ENCODE peak calls at places on chromosomes 12 and 14, in nine cellular contexts. Z is nephron progenitor cell; O is 8988T; H is EH; Q is HFF-Myc; V is Calu3; T is stimulated activated CD4-positive, alpha-beta T cell treated with anti-CD3 and anti-CD28 coated beads, Interleukin-1b, Interleukin-23, amount 100 ng/mL, for 4 hours; C is GM18507; D is SJSA1. E is an unnamed sample.

GRCh38 chr14:50974118-50974517 is 29.8 kb upstream of the PYGL start:
- DNase-seq in C (no peak), O (no peak), V (no peak), D (no peak), Z (no peak), Q (no peak), H (no peak), T (no peak), E (no peak)

GRCh38 chr12:85155791-85156190 is 119.6 kb downstream of the LRRIQ1 start:
- DNase-seq in T (no peak), Z (no peak), C (no peak), D (no peak), Q (no peak), H (peak), V (peak), O (no peak), E (no peak)

GRCh38 chr14:101454229-101454628 is 107.1 kb upstream of the DIO3 start:
- DNase-seq in H (no peak), O (peak), V (no peak), D (peak), Z (no peak), Q (no peak), T (no peak), C (no peak), E (no peak)

GRCh38 chr12:22088886-22089285 is 42.9 kb downstream of the CMAS start:
- DNase-seq in T (no peak), C (no peak), O (no peak), D (no peak), Z (no peak), Q (no peak), H (no peak), V (no peak), E (no peak)

GRCh38 chr12:32548691-32549412 is 130.2 kb upstream of the DNM1L start:
- DNase-seq in T (no peak), C (no peak), D (no peak), V (no peak), O (no peak), H (peak), Q (peak), Z (no peak), E (peak)

GRCh38 chr12:58593557-58594304 is 326.6 kb downstream of the LRIG3 start:
- DNase-seq in Q (no peak), T (no peak), H (no peak), V (no peak), D (no peak), C (no peak), Z (no peak), O (no peak), E (no peak)

GRCh38 chr12:6201199-6201608 is 1.0 kb downstream of the CD9 start:
- DNase-seq in T (no peak), O (peak), H (no peak), Z (no peak), V (peak), D (no peak), C (no peak), Q (no peak), E (peak)

GRCh38 chr12:42961395-42961794 is 371.8 kb upstream of the PRICKLE1 start:
- DNase-seq in D (peak), C (no peak), T (no peak), Z (no peak), H (peak), V (peak), O (no peak), Q (no peak), E (no peak)

GRCh38 chr12:48882972-48883304 is 17.3 kb upstream of the RND1 start:
- DNase-seq in V (no peak), H (no peak), T (no peak), D (no peak), C (no peak), Z (no peak), Q (no peak), O (no peak), E (no peak)

GRCh38 chr12:104352106-104352713 is 48.7 kb downstream of the EID3 start:
- DNase-seq in D (peak), O (no peak), C (no peak), Q (no peak), Z (no peak), H (peak), T (no peak), V (no peak), E (no peak)

GRCh38 chr14:57749267-57749666 is 116.6 kb downstream of the SLC35F4 start:
- DNase-seq in C (no peak), H (peak), Z (no peak), T (no peak), O (no peak), Q (no peak), D (no peak), V (no peak), E (peak)

GRCh38 chr14:33163109-33163508 is 224.4 kb downstream of the NPAS3 start:
- DNase-seq in Z (no peak), V (no peak), D (no peak), H (no peak), T (no peak), Q (no peak), C (no peak), O (no peak), E (no peak)

GRCh38 chr12:110741371-110741770 is 1.3 kb downstream of the PPP1CC start:
- DNase-seq in T (no peak), H (peak), D (no peak), O (no peak), Z (no peak), Q (no peak), V (no peak), C (no peak), E (no peak)

GRCh38 chr12:126483145-126484068 is 1418.2 kb downstream of the AACS start:
- DNase-seq in H (peak), Z (no peak), Q (no peak), D (no peak), V (no peak), C (no peak), O (no peak), T (no peak), E (no peak)

GRCh38 chr14:92783813-92784431 is 10.2 kb upstream of the GOLGA5 start:
- DNase-seq in V (peak), T (no peak), Z (no peak), H (peak), Q (peak), C (no peak), D (no peak), O (peak), E (peak)

GRCh38 chr12:112664569-112664968 is 127.0 kb upstream of the RPH3A start:
- DNase-seq in H (peak), V (peak), D (no peak), C (no peak), Q (no peak), O (no peak), Z (peak), T (no peak), E (no peak)

GRCh38 chr12:108254030-108254429 is 85.1 kb downstream of the CMKLR1 start:
- DNase-seq in H (no peak), D (no peak), Q (no peak), Z (no peak), C (no peak), T (no peak), O (no peak), V (no peak), E (no peak)

GRCh38 chr14:69270795-69271708 is 11.1 kb downstream of the GALNT16 start:
- DNase-seq in D (no peak), T (no peak), H (peak), Q (no peak), O (no peak), Z (no peak), V (no peak), C (no peak), E (no peak)

GRCh38 chr14:55188686-55189295 is 2.6 kb downstream of the DLGAP5 start:
- DNase-seq in Z (no peak), V (no peak), D (no peak), Q (no peak), O (no peak), C (no peak), T (no peak), H (peak), E (no peak)

GRCh38 chr12:67562513-67563287 is 85.8 kb upstream of the DYRK2 start:
- DNase-seq in Z (no peak), Q (no peak), V (no peak), T (no peak), H (no peak), C (no peak), D (no peak), O (no peak), E (no peak)

GRCh38 chr12:29314421-29314820 is 66.6 kb downstream of the ERGIC2 start:
- DNase-seq in V (no peak), T (no peak), Q (no peak), Z (no peak), D (no peak), H (no peak), C (no peak), O (no peak), E (no peak)

GRCh38 chr12:34599530-34600513 is 577.5 kb downstream of the ALG10 start:
- DNase-seq in H (no peak), Z (no peak), V (no peak), O (no peak), C (no peak), D (no peak), T (no peak), Q (no peak), E (no peak)

GRCh38 chr14:26808407-26808806 is 210.6 kb upstream of the NOVA1 start:
- DNase-seq in H (no peak), O (no peak), D (no peak), Q (no peak), C (no peak), T (no peak), V (no peak), Z (no peak), E (no peak)

GRCh38 chr14:20836668-20837338 is 34.2 kb upstream of the RNASE1 start:
- DNase-seq in O (peak), Z (no peak), C (no peak), V (peak), T (no peak), Q (no peak), H (peak), D (no peak), E (peak)

GRCh38 chr12:117111386-117112267 is 12.4 kb upstream of the TESC start:
- DNase-seq in Q (no peak), H (no peak), T (no peak), Z (peak), D (no peak), C (no peak), V (no peak), O (no peak), E (peak)

GRCh38 chr14:72024043-72024407 is 91.8 kb downstream of the RGS6 start:
- DNase-seq in D (no peak), V (peak), Z (peak), H (peak), O (no peak), T (peak), Q (no peak), C (no peak), E (peak)

GRCh38 chr14:30034049-30034635 is 106.5 kb upstream of the PRKD1 start:
- DNase-seq in T (no peak), C (no peak), D (no peak), V (no peak), Z (no peak), O (no peak), Q (peak), H (peak), E (no peak)

GRCh38 chr12:54411398-54412241 is 7.4 kb downstream of the ITGA5 start:
- DNase-seq in D (peak), C (no peak), Q (peak), Z (no peak), T (no peak), O (peak), V (no peak), H (peak), E (no peak)

GRCh38 chr12:13442457-13442856 is 245.9 kb downstream of the EMP1 start:
- DNase-seq in V (no peak), C (no peak), H (no peak), Z (no peak), D (no peak), T (no peak), O (no peak), Q (no peak), E (no peak)

E was measured in body of pancreas.